ENCODE peak calls at places on chromosomes 7 and 10, in eight cellular contexts. One of them, this sample, is unnamed. For H3K36me3, H3K4me1 and H3K9me3, the result is how much of the 10 kb centered on the place peaks cover.

GRCh38 chr10:107583974-107584373 is 419.5 kb upstream of the SORCS1 start:
- DNase-seq in left ventricle myocardium inferior: no peak
- DNase-seq in adipocyte: no peak
- DNase-seq in upper lobe of left lung: no peak
- DNase-seq in fibroblast of lung: no peak
- DNase-seq in endothelial cell of umbilical vein: no peak
- DNase-seq in adrenal gland: no peak
- DNase-seq in CD8-positive, alpha-beta T cell: no peak
- DNase-seq in this sample: no peak

GRCh38 chr10:110843031-110843430 is 28.7 kb upstream of the PDCD4 start:
- DNase-seq in left ventricle myocardium inferior: no peak
- DNase-seq in adipocyte: no peak
- DNase-seq in upper lobe of left lung: no peak
- DNase-seq in fibroblast of lung: no peak
- DNase-seq in endothelial cell of umbilical vein: no peak
- DNase-seq in adrenal gland: no peak
- DNase-seq in CD8-positive, alpha-beta T cell: no peak
- DNase-seq in this sample: peak

GRCh38 chr7:99579956-99580777 is 17.9 kb upstream of the TMEM225B start:
- DNase-seq in left ventricle myocardium inferior: peak
- DNase-seq in adipocyte: peak
- DNase-seq in upper lobe of left lung: no peak
- DNase-seq in fibroblast of lung: peak
- DNase-seq in endothelial cell of umbilical vein: peak
- DNase-seq in adrenal gland: peak
- DNase-seq in CD8-positive, alpha-beta T cell: peak
- DNase-seq in this sample: peak

GRCh38 chr7:29573594-29573993 is 10.0 kb downstream of the PRR15 start:
- DNase-seq in left ventricle myocardium inferior: no peak
- DNase-seq in adipocyte: no peak
- DNase-seq in upper lobe of left lung: no peak
- DNase-seq in fibroblast of lung: no peak
- DNase-seq in endothelial cell of umbilical vein: no peak
- DNase-seq in adrenal gland: no peak
- DNase-seq in CD8-positive, alpha-beta T cell: no peak
- DNase-seq in this sample: no peak

GRCh38 chr7:104327534-104327933 is 869 bp upstream of the LHFPL3 start:
- DNase-seq in left ventricle myocardium inferior: no peak
- DNase-seq in adipocyte: no peak
- DNase-seq in upper lobe of left lung: no peak
- DNase-seq in fibroblast of lung: no peak
- DNase-seq in endothelial cell of umbilical vein: no peak
- DNase-seq in adrenal gland: no peak
- DNase-seq in CD8-positive, alpha-beta T cell: no peak
- DNase-seq in this sample: no peak

GRCh38 chr10:51718804-51719291 is 19.5 kb upstream of the CSTF2T start:
- DNase-seq in left ventricle myocardium inferior: no peak
- DNase-seq in adipocyte: peak
- DNase-seq in upper lobe of left lung: no peak
- DNase-seq in fibroblast of lung: peak
- DNase-seq in endothelial cell of umbilical vein: no peak
- DNase-seq in adrenal gland: no peak
- DNase-seq in CD8-positive, alpha-beta T cell: no peak
- DNase-seq in this sample: no peak

GRCh38 chr10:33047655-33048054 is 89.6 kb upstream of the ITGB1 start:
- DNase-seq in left ventricle myocardium inferior: no peak
- DNase-seq in adipocyte: peak
- DNase-seq in upper lobe of left lung: no peak
- DNase-seq in fibroblast of lung: no peak
- DNase-seq in endothelial cell of umbilical vein: no peak
- DNase-seq in adrenal gland: no peak
- DNase-seq in CD8-positive, alpha-beta T cell: no peak
- DNase-seq in this sample: no peak

GRCh38 chr10:16754765-16755164 is 62.5 kb downstream of the RSU1 start:
- DNase-seq in left ventricle myocardium inferior: peak
- DNase-seq in adipocyte: no peak
- DNase-seq in upper lobe of left lung: peak
- DNase-seq in fibroblast of lung: no peak
- DNase-seq in endothelial cell of umbilical vein: no peak
- DNase-seq in adrenal gland: no peak
- DNase-seq in CD8-positive, alpha-beta T cell: no peak
- DNase-seq in this sample: no peak

GRCh38 chr10:126839094-126839761 is 66.0 kb upstream of the DOCK1 start:
- DNase-seq in left ventricle myocardium inferior: no peak
- DNase-seq in adipocyte: no peak
- DNase-seq in upper lobe of left lung: peak
- DNase-seq in fibroblast of lung: no peak
- DNase-seq in endothelial cell of umbilical vein: no peak
- DNase-seq in adrenal gland: no peak
- DNase-seq in CD8-positive, alpha-beta T cell: no peak
- DNase-seq in this sample: peak

GRCh38 chr7:25565949-25566348 is 337.7 kb upstream of the NPVF start:
- DNase-seq in left ventricle myocardium inferior: no peak
- DNase-seq in adipocyte: peak
- DNase-seq in upper lobe of left lung: peak
- DNase-seq in fibroblast of lung: peak
- DNase-seq in endothelial cell of umbilical vein: peak
- DNase-seq in adrenal gland: peak
- DNase-seq in CD8-positive, alpha-beta T cell: peak
- DNase-seq in this sample: peak

GRCh38 chr7:77327067-77327931 is 88.8 kb downstream of the GSAP start:
- DNase-seq in left ventricle myocardium inferior: peak
- DNase-seq in adipocyte: peak
- DNase-seq in upper lobe of left lung: peak
- DNase-seq in fibroblast of lung: peak
- DNase-seq in endothelial cell of umbilical vein: peak
- DNase-seq in adrenal gland: peak
- DNase-seq in CD8-positive, alpha-beta T cell: no peak
- DNase-seq in this sample: no peak

GRCh38 chr7:102050864-102051460 is 233.5 kb downstream of the CUX1 start:
- DNase-seq in left ventricle myocardium inferior: no peak
- DNase-seq in adipocyte: no peak
- DNase-seq in upper lobe of left lung: no peak
- DNase-seq in fibroblast of lung: no peak
- DNase-seq in endothelial cell of umbilical vein: no peak
- DNase-seq in adrenal gland: no peak
- DNase-seq in CD8-positive, alpha-beta T cell: no peak
- DNase-seq in this sample: no peak

GRCh38 chr10:75226656-75227055 is 9.1 kb downstream of the COMTD1 start:
- DNase-seq in left ventricle myocardium inferior: no peak
- DNase-seq in adipocyte: no peak
- DNase-seq in upper lobe of left lung: no peak
- DNase-seq in fibroblast of lung: no peak
- DNase-seq in endothelial cell of umbilical vein: no peak
- DNase-seq in adrenal gland: no peak
- DNase-seq in CD8-positive, alpha-beta T cell: no peak
- DNase-seq in this sample: no peak

GRCh38 chr10:79284158-79284871 is 63.0 kb upstream of the PPIF start:
- DNase-seq in left ventricle myocardium inferior: no peak
- DNase-seq in adipocyte: no peak
- DNase-seq in upper lobe of left lung: no peak
- DNase-seq in fibroblast of lung: no peak
- DNase-seq in endothelial cell of umbilical vein: no peak
- DNase-seq in adrenal gland: no peak
- DNase-seq in CD8-positive, alpha-beta T cell: no peak
- DNase-seq in this sample: no peak

GRCh38 chr10:79286318-79286951 is 60.8 kb upstream of the PPIF start:
- DNase-seq in left ventricle myocardium inferior: peak
- DNase-seq in adipocyte: no peak
- DNase-seq in upper lobe of left lung: peak
- DNase-seq in fibroblast of lung: peak
- DNase-seq in endothelial cell of umbilical vein: peak
- DNase-seq in adrenal gland: peak
- DNase-seq in CD8-positive, alpha-beta T cell: peak
- DNase-seq in this sample: peak

GRCh38 chr10:79289801-79290200 is 57.5 kb upstream of the PPIF start:
- DNase-seq in left ventricle myocardium inferior: no peak
- DNase-seq in adipocyte: no peak
- DNase-seq in upper lobe of left lung: no peak
- DNase-seq in fibroblast of lung: no peak
- DNase-seq in endothelial cell of umbilical vein: no peak
- DNase-seq in adrenal gland: no peak
- DNase-seq in CD8-positive, alpha-beta T cell: no peak
- DNase-seq in this sample: no peak

GRCh38 chr10:79285315-79286185 is 61.7 kb upstream of the PPIF start:
- DNase-seq in left ventricle myocardium inferior: no peak
- DNase-seq in adipocyte: no peak
- DNase-seq in upper lobe of left lung: no peak
- DNase-seq in fibroblast of lung: no peak
- DNase-seq in endothelial cell of umbilical vein: no peak
- DNase-seq in adrenal gland: peak
- DNase-seq in CD8-positive, alpha-beta T cell: no peak
- DNase-seq in this sample: no peak

GRCh38 chr10:79287973-79288715 is 59.1 kb upstream of the PPIF start:
- DNase-seq in left ventricle myocardium inferior: no peak
- DNase-seq in adipocyte: no peak
- DNase-seq in upper lobe of left lung: no peak
- DNase-seq in fibroblast of lung: no peak
- DNase-seq in endothelial cell of umbilical vein: no peak
- DNase-seq in adrenal gland: no peak
- DNase-seq in CD8-positive, alpha-beta T cell: no peak
- DNase-seq in this sample: no peak
- H3K36me3 ChIP-seq in left ventricle myocardium inferior: half or more
- H3K36me3 ChIP-seq in adipocyte: half or more
- H3K36me3 ChIP-seq in upper lobe of left lung: under half
- H3K36me3 ChIP-seq in fibroblast of lung: under half
- H3K36me3 ChIP-seq in endothelial cell of umbilical vein: under half
- H3K36me3 ChIP-seq in adrenal gland: under half
- H3K36me3 ChIP-seq in CD8-positive, alpha-beta T cell: under half
- H3K36me3 ChIP-seq in this sample: under half

GRCh38 chr10:62046522-62047239 is 145.2 kb downstream of the ARID5B start:
- DNase-seq in left ventricle myocardium inferior: no peak
- DNase-seq in adipocyte: peak
- DNase-seq in upper lobe of left lung: no peak
- DNase-seq in fibroblast of lung: peak
- DNase-seq in endothelial cell of umbilical vein: peak
- DNase-seq in adrenal gland: peak
- DNase-seq in CD8-positive, alpha-beta T cell: no peak
- DNase-seq in this sample: peak

GRCh38 chr10:62045765-62046521 is 144.4 kb downstream of the ARID5B start:
- DNase-seq in left ventricle myocardium inferior: no peak
- DNase-seq in adipocyte: peak
- DNase-seq in upper lobe of left lung: no peak
- DNase-seq in fibroblast of lung: peak
- DNase-seq in endothelial cell of umbilical vein: peak
- DNase-seq in adrenal gland: no peak
- DNase-seq in CD8-positive, alpha-beta T cell: no peak
- DNase-seq in this sample: peak

GRCh38 chr10:62047960-62048383 is 146.5 kb downstream of the ARID5B start:
- DNase-seq in left ventricle myocardium inferior: no peak
- DNase-seq in adipocyte: peak
- DNase-seq in upper lobe of left lung: peak
- DNase-seq in fibroblast of lung: peak
- DNase-seq in endothelial cell of umbilical vein: peak
- DNase-seq in adrenal gland: no peak
- DNase-seq in CD8-positive, alpha-beta T cell: no peak
- DNase-seq in this sample: no peak

GRCh38 chr10:62048473-62048872 is 147.0 kb downstream of the ARID5B start:
- DNase-seq in left ventricle myocardium inferior: no peak
- DNase-seq in adipocyte: peak
- DNase-seq in upper lobe of left lung: no peak
- DNase-seq in fibroblast of lung: no peak
- DNase-seq in endothelial cell of umbilical vein: peak
- DNase-seq in adrenal gland: no peak
- DNase-seq in CD8-positive, alpha-beta T cell: no peak
- DNase-seq in this sample: no peak

GRCh38 chr10:62047240-62047897 is 145.9 kb downstream of the ARID5B start:
- DNase-seq in left ventricle myocardium inferior: no peak
- DNase-seq in adipocyte: no peak
- DNase-seq in upper lobe of left lung: no peak
- DNase-seq in fibroblast of lung: peak
- DNase-seq in endothelial cell of umbilical vein: no peak
- DNase-seq in adrenal gland: no peak
- DNase-seq in CD8-positive, alpha-beta T cell: no peak
- DNase-seq in this sample: no peak
- H3K4me1 ChIP-seq in left ventricle myocardium inferior: half or more
- H3K4me1 ChIP-seq in adipocyte: half or more
- H3K4me1 ChIP-seq in upper lobe of left lung: half or more
- H3K4me1 ChIP-seq in fibroblast of lung: under half
- H3K4me1 ChIP-seq in endothelial cell of umbilical vein: half or more
- H3K4me1 ChIP-seq in adrenal gland: under half
- H3K4me1 ChIP-seq in CD8-positive, alpha-beta T cell: under half
- H3K4me1 ChIP-seq in this sample: half or more

DNA sequence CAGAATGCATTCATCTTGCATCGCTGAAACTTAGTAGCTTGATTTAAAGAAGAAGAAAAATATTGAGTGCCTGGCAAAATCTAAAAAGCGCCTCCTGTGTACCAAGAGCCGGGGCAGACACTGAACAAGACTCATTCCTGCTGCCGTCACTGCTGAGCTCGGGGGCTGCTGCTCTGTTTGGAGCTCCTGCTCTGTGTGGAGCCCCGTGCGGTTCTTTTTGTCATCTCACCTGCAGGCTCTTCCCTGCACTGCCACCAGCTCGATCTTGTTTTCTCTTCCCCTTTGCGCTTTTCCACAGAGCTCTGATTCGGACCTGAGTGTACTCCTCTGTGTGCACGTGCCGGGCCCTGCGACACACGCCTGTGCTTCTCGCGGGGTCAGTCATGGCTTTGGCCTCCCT is 462.1 kb upstream of the DPP6 start:
- DNase-seq in left ventricle myocardium inferior: no peak
- DNase-seq in adipocyte: no peak
- DNase-seq in upper lobe of left lung: no peak
- DNase-seq in fibroblast of lung: no peak
- DNase-seq in endothelial cell of umbilical vein: no peak
- DNase-seq in adrenal gland: no peak
- DNase-seq in CD8-positive, alpha-beta T cell: no peak
- DNase-seq in this sample: no peak
- H3K9me3 ChIP-seq in left ventricle myocardium inferior: under half
- H3K9me3 ChIP-seq in adipocyte: under half
- H3K9me3 ChIP-seq in upper lobe of left lung: under half
- H3K9me3 ChIP-seq in fibroblast of lung: under half
- H3K9me3 ChIP-seq in endothelial cell of umbilical vein: under half
- H3K9me3 ChIP-seq in adrenal gland: under half
- H3K9me3 ChIP-seq in CD8-positive, alpha-beta T cell: under half
- H3K9me3 ChIP-seq in this sample: under half

GRCh38 chr7:158759749-158760444 is 55.3 kb upstream of the NCAPG2 start:
- DNase-seq in left ventricle myocardium inferior: no peak
- DNase-seq in adipocyte: no peak
- DNase-seq in upper lobe of left lung: peak
- DNase-seq in fibroblast of lung: no peak
- DNase-seq in endothelial cell of umbilical vein: no peak
- DNase-seq in adrenal gland: no peak
- DNase-seq in CD8-positive, alpha-beta T cell: no peak
- DNase-seq in this sample: no peak

GRCh38 chr7:158760445-158760764 is 55.8 kb upstream of the NCAPG2 start:
- DNase-seq in left ventricle myocardium inferior: no peak
- DNase-seq in adipocyte: no peak
- DNase-seq in upper lobe of left lung: no peak
- DNase-seq in fibroblast of lung: no peak
- DNase-seq in endothelial cell of umbilical vein: no peak
- DNase-seq in adrenal gland: no peak
- DNase-seq in CD8-positive, alpha-beta T cell: no peak
- DNase-seq in this sample: no peak

GRCh38 chr7:158760936-158761335 is 56.3 kb upstream of the NCAPG2 start:
- DNase-seq in left ventricle myocardium inferior: no peak
- DNase-seq in adipocyte: no peak
- DNase-seq in upper lobe of left lung: no peak
- DNase-seq in fibroblast of lung: no peak
- DNase-seq in endothelial cell of umbilical vein: no peak
- DNase-seq in adrenal gland: no peak
- DNase-seq in CD8-positive, alpha-beta T cell: no peak
- DNase-seq in this sample: no peak

GRCh38 chr7:158763454-158764033 is 58.9 kb upstream of the NCAPG2 start:
- DNase-seq in left ventricle myocardium inferior: no peak
- DNase-seq in adipocyte: no peak
- DNase-seq in upper lobe of left lung: no peak
- DNase-seq in fibroblast of lung: no peak
- DNase-seq in endothelial cell of umbilical vein: no peak
- DNase-seq in adrenal gland: no peak
- DNase-seq in CD8-positive, alpha-beta T cell: no peak
- DNase-seq in this sample: no peak

GRCh38 chr7:158761945-158762344 is 57.3 kb upstream of the NCAPG2 start:
- DNase-seq in left ventricle myocardium inferior: no peak
- DNase-seq in adipocyte: no peak
- DNase-seq in upper lobe of left lung: no peak
- DNase-seq in fibroblast of lung: no peak
- DNase-seq in endothelial cell of umbilical vein: no peak
- DNase-seq in adrenal gland: no peak
- DNase-seq in CD8-positive, alpha-beta T cell: no peak
- DNase-seq in this sample: no peak
- H3K36me3 ChIP-seq in left ventricle myocardium inferior: half or more
- H3K36me3 ChIP-seq in adipocyte: half or more
- H3K36me3 ChIP-seq in upper lobe of left lung: under half
- H3K36me3 ChIP-seq in fibroblast of lung: under half
- H3K36me3 ChIP-seq in endothelial cell of umbilical vein: under half
- H3K36me3 ChIP-seq in adrenal gland: half or more
- H3K36me3 ChIP-seq in CD8-positive, alpha-beta T cell: under half
- H3K36me3 ChIP-seq in this sample: under half